ENCODE peak calls at places on chromosomes 1 and 21, in nine cellular contexts. One of them, this sample, is unnamed.

GRCh38 chr1:234533034-234533571 is 54.1 kb upstream of the TARBP1 start:
- DNase-seq in K562: no peak
- DNase-seq in spleen: peak; percentile 50
- DNase-seq in HL-60: no peak
- DNase-seq in stomach: no peak
- DNase-seq in HCT116: no peak
- DNase-seq in transverse colon: peak; percentile 47
- DNase-seq in breast epithelium: peak; percentile 60
- DNase-seq in sigmoid colon: peak; percentile 94
- DNase-seq in this sample: no peak

GRCh38 chr1:200405273-200405672 is 4.6 kb downstream of the ZNF281 start:
- DNase-seq in transverse colon: no peak
- DNase-seq in stomach: no peak
- DNase-seq in HCT116: no peak
- DNase-seq in spleen: no peak
- DNase-seq in sigmoid colon: no peak
- DNase-seq in breast epithelium: no peak
- DNase-seq in K562: no peak
- DNase-seq in HL-60: peak; percentile 70
- DNase-seq in this sample: no peak

GRCh38 chr21:41651396-41651795 is 115.5 kb downstream of the RIPK4 start:
- DNase-seq in K562: no peak
- DNase-seq in HCT116: no peak
- DNase-seq in HL-60: no peak
- DNase-seq in breast epithelium: no peak
- DNase-seq in transverse colon: no peak
- DNase-seq in spleen: peak; percentile 27
- DNase-seq in stomach: no peak
- DNase-seq in sigmoid colon: no peak
- DNase-seq in this sample: no peak

GRCh38 chr1:145942891-145943290 is 14.9 kb downstream of the LIX1L start:
- DNase-seq in HL-60: no peak
- DNase-seq in breast epithelium: no peak
- DNase-seq in K562: no peak
- DNase-seq in stomach: no peak
- DNase-seq in transverse colon: no peak
- DNase-seq in spleen: no peak
- DNase-seq in HCT116: no peak
- DNase-seq in sigmoid colon: no peak
- DNase-seq in this sample: no peak

GRCh38 chr1:199685369-199685768 is 342.1 kb upstream of the NR5A2 start:
- DNase-seq in HCT116: peak; percentile 74
- DNase-seq in spleen: no peak
- DNase-seq in breast epithelium: no peak
- DNase-seq in stomach: no peak
- DNase-seq in HL-60: no peak
- DNase-seq in sigmoid colon: no peak
- DNase-seq in transverse colon: no peak
- DNase-seq in K562: no peak
- DNase-seq in this sample: no peak

GRCh38 chr1:21647431-21648373 is 21.5 kb downstream of the RAP1GAP start:
- DNase-seq in sigmoid colon: no peak
- DNase-seq in spleen: no peak
- DNase-seq in breast epithelium: no peak
- DNase-seq in HL-60: no peak
- DNase-seq in K562: peak; percentile 88
- DNase-seq in transverse colon: peak; percentile 28
- DNase-seq in stomach: no peak
- DNase-seq in HCT116: peak; percentile 67
- DNase-seq in this sample: no peak

GRCh38 chr1:186059752-186060151 is 315.3 kb downstream of the TPR start:
- DNase-seq in spleen: no peak
- DNase-seq in HCT116: no peak
- DNase-seq in K562: no peak
- DNase-seq in HL-60: no peak
- DNase-seq in sigmoid colon: no peak
- DNase-seq in breast epithelium: no peak
- DNase-seq in transverse colon: no peak
- DNase-seq in stomach: no peak
- DNase-seq in this sample: no peak

GRCh38 chr1:204147392-204148097 is 4.3 kb downstream of the ETNK2 start:
- DNase-seq in HCT116: no peak
- DNase-seq in sigmoid colon: no peak
- DNase-seq in spleen: peak; percentile 36
- DNase-seq in transverse colon: no peak
- DNase-seq in K562: no peak
- DNase-seq in stomach: no peak
- DNase-seq in breast epithelium: no peak
- DNase-seq in HL-60: no peak
- DNase-seq in this sample: no peak

GRCh38 chr1:56576880-56577858 is 2.2 kb downstream of the PLPP3 start:
- DNase-seq in breast epithelium: no peak
- DNase-seq in K562: no peak
- DNase-seq in transverse colon: no peak
- DNase-seq in sigmoid colon: no peak
- DNase-seq in HCT116: peak; percentile 21
- DNase-seq in spleen: no peak
- DNase-seq in stomach: no peak
- DNase-seq in HL-60: no peak
- DNase-seq in this sample: no peak

GRCh38 chr21:38282921-38283320 is 26.1 kb downstream of the KCNJ15 start:
- DNase-seq in K562: no peak
- DNase-seq in transverse colon: no peak
- DNase-seq in breast epithelium: no peak
- DNase-seq in sigmoid colon: no peak
- DNase-seq in HL-60: peak; percentile 81
- DNase-seq in HCT116: no peak
- DNase-seq in stomach: no peak
- DNase-seq in spleen: no peak
- DNase-seq in this sample: no peak

GRCh38 chr1:10835423-10836421 is 39.3 kb upstream of the CASZ1 start:
- DNase-seq in K562: peak; percentile 96
- DNase-seq in HCT116: peak; percentile 49
- DNase-seq in breast epithelium: no peak
- DNase-seq in HL-60: no peak
- DNase-seq in stomach: peak; percentile 73
- DNase-seq in spleen: no peak
- DNase-seq in transverse colon: peak; percentile 40
- DNase-seq in sigmoid colon: no peak
- DNase-seq in this sample: peak; percentile 66

GRCh38 chr1:47417129-47418044 is 1.3 kb downstream of the FOXE3 start:
- DNase-seq in breast epithelium: no peak
- DNase-seq in transverse colon: no peak
- DNase-seq in K562: no peak
- DNase-seq in spleen: no peak
- DNase-seq in HL-60: no peak
- DNase-seq in HCT116: no peak
- DNase-seq in sigmoid colon: no peak
- DNase-seq in stomach: no peak
- DNase-seq in this sample: no peak

GRCh38 chr1:47418681-47419272 is 2.7 kb downstream of the FOXE3 start:
- DNase-seq in HCT116: no peak
- DNase-seq in breast epithelium: no peak
- DNase-seq in stomach: no peak
- DNase-seq in HL-60: no peak
- DNase-seq in spleen: no peak
- DNase-seq in sigmoid colon: no peak
- DNase-seq in K562: no peak
- DNase-seq in transverse colon: no peak
- DNase-seq in this sample: no peak

GRCh38 chr1:47418122-47418521 is 2.0 kb downstream of the FOXE3 start:
- DNase-seq in spleen: no peak
- DNase-seq in sigmoid colon: no peak
- DNase-seq in stomach: no peak
- DNase-seq in HL-60: no peak
- DNase-seq in breast epithelium: no peak
- DNase-seq in HCT116: no peak
- DNase-seq in transverse colon: no peak
- DNase-seq in K562: no peak
- DNase-seq in this sample: no peak

GRCh38 chr1:47416319-47417128 is 439 bp downstream of the FOXE3 start:
- DNase-seq in transverse colon: no peak
- DNase-seq in stomach: no peak
- DNase-seq in sigmoid colon: no peak
- DNase-seq in HCT116: no peak
- DNase-seq in HL-60: no peak
- DNase-seq in breast epithelium: no peak
- DNase-seq in K562: no peak
- DNase-seq in spleen: no peak
- DNase-seq in this sample: no peak

GRCh38 chr1:47415728-47416318 is at the start of gene FOXE3:
- DNase-seq in stomach: no peak
- DNase-seq in HL-60: no peak
- DNase-seq in transverse colon: no peak
- DNase-seq in breast epithelium: no peak
- DNase-seq in sigmoid colon: no peak
- DNase-seq in K562: no peak
- DNase-seq in HCT116: no peak
- DNase-seq in spleen: no peak
- DNase-seq in this sample: no peak
- H3K4me3 ChIP-seq in stomach: peak within 1 kb of the TSS; percentile 20
- H3K4me3 ChIP-seq in HL-60: no peak within 1 kb of the TSS
- H3K4me3 ChIP-seq in transverse colon: peak within 1 kb of the TSS; percentile 26
- H3K4me3 ChIP-seq in breast epithelium: peak within 1 kb of the TSS; percentile 64
- H3K4me3 ChIP-seq in sigmoid colon: peak within 1 kb of the TSS; percentile 28
- H3K4me3 ChIP-seq in K562: no peak within 1 kb of the TSS
- H3K4me3 ChIP-seq in HCT116: no peak within 1 kb of the TSS
- H3K4me3 ChIP-seq in spleen: peak within 1 kb of the TSS; percentile 16
- H3K4me3 ChIP-seq in this sample: no peak within 1 kb of the TSS

GRCh38 chr1:218164111-218164929 is 120.8 kb upstream of the RRP15 start:
- DNase-seq in HCT116: no peak
- DNase-seq in transverse colon: peak; percentile 37
- DNase-seq in K562: no peak
- DNase-seq in stomach: no peak
- DNase-seq in spleen: peak; percentile 72
- DNase-seq in sigmoid colon: no peak
- DNase-seq in breast epithelium: no peak
- DNase-seq in HL-60: no peak
- DNase-seq in this sample: peak; percentile 50
- TF ChIP-seq POLR2AphosphoS5 in HCT116: no peak
- TF ChIP-seq POLR2AphosphoS5 in transverse colon: no peak
- TF ChIP-seq POLR2AphosphoS5 in K562: no peak
- TF ChIP-seq POLR2AphosphoS5 in stomach: no peak
- TF ChIP-seq POLR2AphosphoS5 in spleen: no peak
- TF ChIP-seq POLR2AphosphoS5 in sigmoid colon: no peak
- TF ChIP-seq POLR2AphosphoS5 in breast epithelium: no peak
- TF ChIP-seq POLR2AphosphoS5 in HL-60: no peak
- TF ChIP-seq POLR2AphosphoS5 in this sample: peak; percentile 52

DNA sequence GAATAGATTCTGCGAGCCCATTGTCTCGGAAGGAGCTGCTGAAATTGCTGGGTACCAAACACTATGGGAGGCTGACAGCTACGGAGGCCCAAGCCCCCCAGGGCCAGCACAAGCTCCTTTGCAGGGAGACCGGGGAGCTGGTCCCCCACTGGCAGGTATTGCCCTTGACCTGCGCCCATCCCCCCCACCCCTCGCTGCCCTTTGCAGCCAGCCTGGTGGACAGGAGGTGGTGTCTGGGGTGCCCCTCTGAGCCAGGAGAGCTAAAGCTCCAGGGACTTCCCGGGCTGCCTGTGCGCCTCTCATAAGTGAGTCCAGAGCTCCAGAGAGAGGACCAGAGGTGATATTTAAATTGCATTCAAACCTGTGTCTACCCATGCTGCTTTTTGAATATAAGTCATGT is 5.4 kb downstream of the SERTAD4 start:
- DNase-seq in K562: no peak
- DNase-seq in sigmoid colon: no peak
- DNase-seq in transverse colon: no peak
- DNase-seq in stomach: no peak
- DNase-seq in HCT116: no peak
- DNase-seq in breast epithelium: no peak
- DNase-seq in spleen: no peak
- DNase-seq in HL-60: no peak
- DNase-seq in this sample: no peak
- H3K4me3 ChIP-seq in K562: no peak overlapping the region
- H3K4me3 ChIP-seq in sigmoid colon: no peak overlapping the region
- H3K4me3 ChIP-seq in transverse colon: no peak overlapping the region
- H3K4me3 ChIP-seq in stomach: no peak overlapping the region
- H3K4me3 ChIP-seq in HCT116: no peak overlapping the region
- H3K4me3 ChIP-seq in breast epithelium: no peak overlapping the region
- H3K4me3 ChIP-seq in spleen: no peak overlapping the region
- H3K4me3 ChIP-seq in HL-60: no peak overlapping the region
- H3K4me3 ChIP-seq in this sample: no peak overlapping the region

GRCh38 chr1:169510060-169510459 is 24.3 kb upstream of the SLC19A2 start:
- DNase-seq in sigmoid colon: no peak
- DNase-seq in HCT116: no peak
- DNase-seq in transverse colon: no peak
- DNase-seq in K562: no peak
- DNase-seq in spleen: no peak
- DNase-seq in breast epithelium: no peak
- DNase-seq in stomach: no peak
- DNase-seq in HL-60: no peak
- DNase-seq in this sample: no peak

GRCh38 chr1:169509354-169509753 is 23.6 kb upstream of the SLC19A2 start:
- DNase-seq in stomach: no peak
- DNase-seq in spleen: no peak
- DNase-seq in HCT116: no peak
- DNase-seq in transverse colon: no peak
- DNase-seq in breast epithelium: no peak
- DNase-seq in sigmoid colon: no peak
- DNase-seq in HL-60: no peak
- DNase-seq in K562: no peak
- DNase-seq in this sample: no peak

GRCh38 chr1:169508432-169509338 is 22.9 kb upstream of the SLC19A2 start:
- DNase-seq in K562: peak; percentile 31
- DNase-seq in sigmoid colon: no peak
- DNase-seq in HL-60: no peak
- DNase-seq in spleen: no peak
- DNase-seq in breast epithelium: no peak
- DNase-seq in HCT116: no peak
- DNase-seq in stomach: no peak
- DNase-seq in transverse colon: no peak
- DNase-seq in this sample: no peak

GRCh38 chr1:169513208-169513607 is 27.5 kb upstream of the SLC19A2 start:
- DNase-seq in spleen: no peak
- DNase-seq in K562: no peak
- DNase-seq in transverse colon: no peak
- DNase-seq in HCT116: no peak
- DNase-seq in sigmoid colon: no peak
- DNase-seq in stomach: no peak
- DNase-seq in HL-60: peak; percentile 96
- DNase-seq in breast epithelium: no peak
- DNase-seq in this sample: no peak

DNA sequence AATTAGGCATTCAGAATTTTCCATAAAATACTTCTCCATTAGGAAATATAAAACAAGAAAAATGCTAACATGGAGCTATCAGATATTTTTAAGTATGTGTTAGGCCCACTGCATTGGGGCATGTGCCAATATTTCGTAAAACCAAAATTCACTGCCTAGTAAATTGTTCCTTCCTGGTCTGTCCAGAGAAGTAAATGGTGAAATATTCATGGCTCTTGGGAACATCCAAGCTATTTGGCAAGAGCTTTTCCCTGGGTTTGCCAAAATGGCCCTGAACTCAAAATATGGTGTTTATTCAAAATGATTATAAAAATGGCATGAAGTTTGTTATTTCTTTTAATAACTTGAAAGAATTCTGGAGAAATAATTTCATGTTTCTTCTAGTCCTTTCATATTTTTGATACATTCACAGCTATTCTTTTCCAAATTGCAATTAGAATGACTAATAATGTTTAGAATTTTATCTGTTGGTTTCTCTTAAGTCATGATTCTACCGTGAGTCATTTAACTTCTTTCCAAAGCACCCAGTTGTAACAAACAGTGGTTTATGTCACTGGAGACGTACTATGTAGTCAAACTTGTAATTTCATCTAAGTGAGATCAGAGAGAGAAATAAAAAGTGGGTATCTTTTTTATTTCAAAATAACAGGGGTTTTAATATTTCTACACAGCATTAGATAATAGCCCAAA is 25.7 kb upstream of the SLC19A2 start:
- DNase-seq in breast epithelium: no peak
- DNase-seq in sigmoid colon: peak; percentile 80
- DNase-seq in HCT116: no peak
- DNase-seq in K562: no peak
- DNase-seq in stomach: no peak
- DNase-seq in spleen: no peak
- DNase-seq in transverse colon: no peak
- DNase-seq in HL-60: no peak
- DNase-seq in this sample: no peak
- TF ChIP-seq POLR2AphosphoS5 in breast epithelium: no peak
- TF ChIP-seq POLR2AphosphoS5 in sigmoid colon: peak; percentile 71
- TF ChIP-seq POLR2AphosphoS5 in HCT116: no peak
- TF ChIP-seq POLR2AphosphoS5 in K562: no peak
- TF ChIP-seq POLR2AphosphoS5 in stomach: peak; percentile 38
- TF ChIP-seq POLR2AphosphoS5 in spleen: no peak
- TF ChIP-seq POLR2AphosphoS5 in transverse colon: peak; percentile 63
- TF ChIP-seq POLR2AphosphoS5 in HL-60: no peak
- TF ChIP-seq POLR2AphosphoS5 in this sample: peak; percentile 7

This sample was measured in prostate gland.